ENCODE peak calls at places on chromosome 13, in four cellular contexts. R is esophagus squamous epithelium, O is A549, L is body of pancreas. B is an unnamed sample.

GRCh38 chr13:94435604-94436226 is 43.8 kb downstream of the DCT start:
- DNase-seq in O (peak; percentile 37), L (no peak), R (no peak), B (no peak)

GRCh38 chr13:64912141-64912540 is 2318.0 kb downstream of the PCDH9 start:
- DNase-seq in L (no peak), O (peak; percentile 48), R (no peak), B (no peak)

GRCh38 chr13:32233062-32233461 is 82.1 kb downstream of the ZAR1L start:
- DNase-seq in L (no peak), R (no peak), O (no peak), B (no peak)

GRCh38 chr13:111318396-111318795 is 2.0 kb upstream of the TEX29 start:
- DNase-seq in L (no peak), R (no peak), O (no peak), B (no peak)

GRCh38 chr13:74825170-74825948 is 656.6 kb downstream of the TBC1D4 start:
- DNase-seq in L (no peak), O (peak; percentile 54), R (no peak), B (peak; percentile 24)

GRCh38 chr13:61905054-61905453 is 489.4 kb upstream of the PCDH20 start:
- DNase-seq in O (no peak), L (no peak), R (no peak), B (no peak)

GRCh38 chr13:27120011-27120410 is 51.6 kb downstream of the USP12 start:
- DNase-seq in L (no peak), O (no peak), R (no peak), B (no peak)

GRCh38 chr13:38346764-38347163 is 2.9 kb upstream of the UFM1 start:
- DNase-seq in L (no peak), O (no peak), R (no peak), B (no peak)

GRCh38 chr13:113762538-113762937 is 3.5 kb downstream of the TMEM255B start:
- DNase-seq in L (no peak), O (no peak), R (no peak), B (no peak)

GRCh38 chr13:22357132-22357531 is 686.3 kb downstream of the FGF9 start:
- DNase-seq in L (no peak), R (no peak), O (no peak), B (no peak)

GRCh38 chr13:106145997-106146864 is 389.2 kb downstream of the EFNB2 start:
- DNase-seq in L (no peak), R (no peak), O (no peak), B (no peak)

GRCh38 chr13:114027826-114028225 is 54.0 kb upstream of the C13orf46 start:
- DNase-seq in O (no peak), R (no peak), L (no peak), B (no peak)

GRCh38 chr13:102386461-102386860 is 15.4 kb downstream of the FGF14 start:
- DNase-seq in L (no peak), O (no peak), R (no peak), B (no peak)

GRCh38 chr13:62747629-62748028 is 1332.0 kb upstream of the PCDH20 start:
- DNase-seq in L (no peak), R (no peak), O (peak; percentile 4), B (no peak)

GRCh38 chr13:69180025-69180424 is 927.6 kb upstream of the ATXN8OS start:
- DNase-seq in R (no peak), O (no peak), L (no peak), B (no peak)

GRCh38 chr13:59898066-59898465 is 265.7 kb downstream of the DIAPH3 start:
- DNase-seq in O (no peak), L (no peak), R (no peak), B (no peak)
- TF ChIP-seq POLR2A in O (no peak), L (no peak), R (no peak), B (no peak)

DNA sequence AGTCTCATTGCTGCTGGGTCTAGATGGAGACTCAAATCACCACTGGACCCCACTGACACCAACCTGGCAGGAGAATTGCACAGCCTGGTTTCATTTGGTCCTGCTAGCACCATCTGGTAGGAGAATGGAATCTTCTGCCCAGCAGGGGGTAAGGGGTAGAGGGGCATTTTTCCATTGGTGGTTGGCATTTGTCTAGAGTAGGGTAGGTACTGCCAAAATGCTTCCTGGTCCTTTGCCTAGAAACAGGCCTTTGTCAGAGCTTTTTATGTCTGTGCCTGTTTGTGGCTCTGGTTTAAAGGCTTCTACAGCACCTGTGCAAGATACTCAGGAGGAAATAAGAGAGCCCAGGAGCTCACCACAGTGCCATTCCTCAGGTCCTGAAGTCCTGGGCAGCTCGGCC is 121.3 kb downstream of the KCTD12 start:
- DNase-seq in O (no peak), L (no peak), R (no peak), B (no peak)
- TF ChIP-seq POLR2A in O (no peak), L (no peak), R (no peak), B (no peak)

GRCh38 chr13:24288870-24289269 is 20.5 kb upstream of the C1QTNF9 start:
- DNase-seq in L (no peak), R (no peak), O (no peak), B (no peak)
- TF ChIP-seq POLR2A in L (no peak), R (no peak), O (no peak), B (no peak)

DNA sequence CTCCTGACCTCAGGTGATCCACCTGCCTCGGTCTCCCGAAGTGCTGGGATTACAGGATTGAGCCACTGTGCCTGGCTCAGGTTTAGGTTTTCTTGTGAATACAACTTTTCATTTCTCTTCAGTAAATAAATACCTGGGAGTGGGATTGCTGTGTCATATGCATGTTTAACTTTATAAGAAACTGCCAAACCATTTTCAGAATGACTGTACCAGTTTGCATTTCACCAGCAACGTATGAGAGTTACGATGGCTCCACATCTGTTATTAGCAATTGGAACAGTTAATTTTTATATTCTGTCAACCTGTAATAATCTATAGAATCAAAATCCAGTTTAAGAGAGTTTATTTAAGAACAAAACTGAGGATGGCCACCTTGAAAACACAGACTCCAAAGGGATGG is 52.2 kb downstream of the TEX26 start:
- DNase-seq in L (no peak), R (no peak), O (no peak), B (no peak)
- TF ChIP-seq POLR2A in L (no peak), R (no peak), O (no peak), B (no peak)

GRCh38 chr13:25347156-25347555 is 24.6 kb upstream of the ATP8A2 start:
- DNase-seq in L (no peak), R (no peak), O (no peak), B (no peak)
- TF ChIP-seq POLR2A in L (no peak), R (no peak), O (no peak), B (no peak)

DNA sequence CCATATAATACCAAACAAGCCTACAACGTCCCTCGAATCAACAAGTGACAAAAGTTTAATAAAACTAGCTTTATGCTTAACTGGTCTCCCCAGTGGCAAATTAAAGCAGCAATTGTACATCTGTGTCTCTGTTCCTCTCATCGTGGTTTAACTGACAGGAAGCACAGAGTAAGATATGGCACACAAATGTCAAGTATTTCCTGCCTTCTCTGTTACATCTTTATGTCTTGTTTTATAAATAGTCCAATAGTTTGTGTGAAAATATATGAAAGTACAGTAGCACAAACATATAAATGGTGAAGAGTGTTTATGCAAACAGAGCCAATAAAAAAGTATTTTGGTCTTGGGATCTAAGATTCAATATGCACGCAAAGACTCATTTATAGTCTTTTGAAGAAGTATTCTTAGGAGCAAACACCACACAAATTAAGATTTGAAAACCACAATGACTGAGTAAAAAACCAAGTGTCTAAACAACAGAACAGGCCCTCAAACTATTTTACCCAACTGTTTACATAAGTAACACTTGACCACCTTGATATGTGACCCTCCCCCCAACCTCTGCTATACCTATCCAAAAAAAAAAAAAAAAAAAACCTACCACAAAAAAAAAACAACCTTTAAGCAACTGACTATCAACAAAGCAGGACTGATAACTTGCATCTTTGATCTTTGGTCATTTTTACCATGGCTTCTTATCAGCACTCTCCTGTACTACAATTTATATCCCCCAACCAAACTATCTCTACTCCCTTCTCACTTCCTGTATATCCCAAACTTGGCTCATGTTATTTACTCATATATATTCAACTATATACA is 14.0 kb downstream of the ELF1 start:
- DNase-seq in L (no peak), R (no peak), O (no peak), B (no peak)
- TF ChIP-seq POLR2A in L (no peak), R (peak; percentile 17), O (no peak), B (no peak)

DNA sequence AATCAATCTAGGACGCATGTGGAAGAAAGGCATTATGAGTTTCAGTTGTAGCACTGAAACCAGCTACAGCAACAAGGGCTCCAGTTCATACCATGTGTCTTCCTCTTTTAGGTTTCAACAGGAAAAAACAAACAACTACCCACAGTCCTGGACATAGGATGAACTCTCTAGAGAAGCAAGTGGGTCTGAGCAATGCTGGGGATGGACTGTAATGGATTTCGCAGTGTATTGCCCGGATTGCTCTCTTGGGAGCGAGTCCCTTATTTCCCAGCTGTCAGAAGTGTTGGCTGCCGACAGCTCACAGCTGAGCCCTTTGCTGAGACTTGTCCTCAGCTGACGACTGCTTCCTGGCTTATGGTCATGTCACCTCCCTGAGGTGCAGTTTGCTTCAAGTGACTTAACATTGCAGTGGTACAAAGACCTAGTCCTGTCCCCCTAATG is 12.1 kb upstream of the MYCBP2 start:
- DNase-seq in O (no peak), R (no peak), L (no peak), B (no peak)
- TF ChIP-seq POLR2A in O (no peak), R (no peak), L (no peak), B (no peak)

GRCh38 chr13:25286969-25287961 is at the start of gene MTMR6:
- DNase-seq in O (peak; percentile 78), L (peak; percentile 94), R (peak; percentile 73), B (peak; percentile 88)

GRCh38 chr13:25281937-25282332 is 5.4 kb downstream of the MTMR6 start:
- DNase-seq in O (no peak), L (no peak), R (no peak), B (no peak)

GRCh38 chr13:25288966-25289365 is 1.7 kb upstream of the MTMR6 start:
- DNase-seq in L (no peak), R (no peak), O (no peak), B (no peak)

GRCh38 chr13:25281193-25281936 is 5.9 kb downstream of the MTMR6 start:
- DNase-seq in R (no peak), O (no peak), L (no peak), B (no peak)

DNA sequence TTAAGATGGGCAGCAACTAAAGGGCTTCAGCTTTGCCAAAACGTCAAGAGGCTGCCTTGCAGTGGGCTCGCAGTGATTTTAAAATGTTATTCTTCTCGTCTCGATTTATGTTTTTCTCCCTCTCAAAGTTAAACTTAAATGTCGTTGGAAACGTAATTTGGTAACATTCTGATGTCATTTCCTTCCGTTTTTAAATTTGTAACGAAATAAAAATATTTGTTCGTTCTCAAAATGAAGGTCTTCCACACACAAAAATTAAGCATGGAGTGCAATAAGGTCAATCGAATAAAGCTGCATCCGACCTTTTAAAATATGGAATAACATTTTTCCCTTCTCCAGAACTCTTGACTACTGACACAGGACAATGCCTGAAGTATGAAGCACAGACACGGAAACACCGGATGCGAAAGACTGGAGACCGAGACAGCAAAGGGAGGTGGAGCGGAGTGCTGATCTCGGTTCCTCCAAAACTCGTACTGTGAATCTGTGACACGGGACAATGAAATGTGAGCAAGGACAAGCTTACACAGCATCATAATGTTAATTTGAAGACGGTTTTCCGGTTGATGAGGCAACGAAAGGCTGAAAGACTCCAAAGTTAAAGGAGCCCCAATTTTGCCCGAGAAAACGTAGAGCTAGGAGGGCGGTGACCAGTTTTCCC is 850 bp downstream of the MTMR6 start:
- DNase-seq in R (no peak), L (peak; percentile 44), O (no peak), B (no peak)
- TF ChIP-seq POLR2A in R (no peak), L (no peak), O (no peak), B (no peak)

B was measured in lower leg skin.